ENCODE peak calls at places on chromosomes 5 and 9, in ten cellular contexts. X is IMR-90, B is stomach, Q is HCT116, R is prostate gland, U is NB4, Z is thyroid gland, K is lower leg skin, F is right lobe of liver, D is uterus. J is an unnamed sample.

GRCh38 chr5:61640631-61641030 is 308.6 kb downstream of the ZSWIM6 start:
- DNase-seq in X (no peak), B (no peak), Q (no peak), R (no peak), U (no peak), Z (peak), K (no peak), F (no peak), D (no peak), J (no peak)

GRCh38 chr5:54515634-54516033 is 1.9 kb upstream of the SNX18 start:
- DNase-seq in X (no peak), B (no peak), Q (no peak), R (no peak), U (no peak), Z (no peak), K (no peak), F (no peak), D (no peak), J (no peak)

GRCh38 chr5:93330506-93330905 is 250.5 kb downstream of the NR2F1-AS1 start:
- DNase-seq in X (peak), B (no peak), Q (no peak), R (no peak), U (no peak), Z (no peak), K (no peak), F (no peak), D (no peak), J (no peak)

GRCh38 chr9:134800791-134801339 is 79.7 kb upstream of the FCN2 start:
- DNase-seq in X (no peak), B (no peak), Q (no peak), R (no peak), U (no peak), Z (no peak), K (no peak), F (no peak), D (peak), J (no peak)

GRCh38 chr5:72653586-72653985 is 146.4 kb upstream of the ZNF366 start:
- DNase-seq in X (no peak), B (no peak), Q (no peak), R (no peak), U (no peak), Z (no peak), K (no peak), F (no peak), D (no peak), J (no peak)

GRCh38 chr9:92954078-92954861 is 6.9 kb downstream of the FGD3 start:
- DNase-seq in X (no peak), B (peak), Q (peak), R (peak), U (peak), Z (peak), K (peak), F (no peak), D (peak), J (no peak)

GRCh38 chr9:27212191-27212590 is 84.8 kb downstream of the EQTN start:
- DNase-seq in X (peak), B (no peak), Q (no peak), R (no peak), U (no peak), Z (no peak), K (no peak), F (no peak), D (no peak), J (no peak)

GRCh38 chr5:142902188-142902965 is 132.2 kb downstream of the ARHGAP26 start:
- DNase-seq in X (no peak), B (no peak), Q (no peak), R (no peak), U (peak), Z (no peak), K (no peak), F (no peak), D (no peak), J (no peak)

GRCh38 chr9:133169102-133169501 is 5.4 kb upstream of the GBGT1 start:
- DNase-seq in X (no peak), B (no peak), Q (no peak), R (no peak), U (no peak), Z (no peak), K (no peak), F (no peak), D (no peak), J (no peak)

GRCh38 chr5:39283231-39283818 is 64.0 kb upstream of the FYB1 start:
- DNase-seq in X (peak), B (no peak), Q (peak), R (peak), U (peak), Z (peak), K (peak), F (no peak), D (peak), J (peak)

GRCh38 chr5:149049371-149049781 is 13.5 kb downstream of the SH3TC2 start:
- DNase-seq in X (no peak), B (no peak), Q (no peak), R (no peak), U (no peak), Z (no peak), K (no peak), F (no peak), D (no peak), J (peak)

GRCh38 chr5:132419517-132420468 is 50.3 kb downstream of the SLC22A5 start:
- DNase-seq in X (peak), B (peak), Q (peak), R (peak), U (peak), Z (peak), K (no peak), F (peak), D (peak), J (peak)

GRCh38 chr9:26175264-26175663 is 497.0 kb upstream of the TUSC1 start:
- DNase-seq in X (no peak), B (no peak), Q (no peak), R (no peak), U (no peak), Z (no peak), K (no peak), F (no peak), D (no peak), J (no peak)

GRCh38 chr5:143418140-143418866 is 14.8 kb upstream of the NR3C1 start:
- DNase-seq in X (no peak), B (no peak), Q (no peak), R (peak), U (no peak), Z (no peak), K (no peak), F (no peak), D (no peak), J (no peak)

GRCh38 chr9:131302244-131303075 is 12.9 kb downstream of the PLPP7 start:
- DNase-seq in X (no peak), B (no peak), Q (no peak), R (no peak), U (peak), Z (no peak), K (no peak), F (no peak), D (no peak), J (no peak)

GRCh38 chr9:33189331-33189731 is 22.2 kb upstream of the B4GALT1 start:
- DNase-seq in X (no peak), B (no peak), Q (no peak), R (no peak), U (no peak), Z (no peak), K (no peak), F (no peak), D (no peak), J (no peak)

GRCh38 chr5:43947870-43948269 is 344.9 kb downstream of the NNT start:
- DNase-seq in X (no peak), B (no peak), Q (no peak), R (no peak), U (no peak), Z (no peak), K (peak), F (no peak), D (no peak), J (no peak)

GRCh38 chr9:77598510-77598909 is 49.6 kb downstream of the GNA14 start:
- DNase-seq in X (peak), B (no peak), Q (no peak), R (no peak), U (no peak), Z (peak), K (no peak), F (no peak), D (peak), J (no peak)

GRCh38 chr9:74205071-74205470 is 292.1 kb upstream of the RORB start:
- DNase-seq in X (no peak), B (no peak), Q (no peak), R (no peak), U (no peak), Z (no peak), K (no peak), F (no peak), D (no peak), J (no peak)

GRCh38 chr5:140175367-140176027 is 509 bp downstream of the CYSTM1 start:
- DNase-seq in X (peak), B (peak), Q (no peak), R (peak), U (peak), Z (peak), K (peak), F (peak), D (peak), J (peak)
- TF ChIP-seq POLR2A in X (peak), B (no peak), Q (no peak), R (peak), U (no peak), Z (no peak), K (no peak), F (no peak), D (no peak), J (peak)

GRCh38 chr9:137435980-137436760 is 5.0 kb downstream of the ENTPD8 start:
- DNase-seq in X (peak), B (peak), Q (peak), R (peak), U (peak), Z (peak), K (no peak), F (peak), D (peak), J (no peak)
- TF ChIP-seq POLR2A in X (no peak), B (no peak), Q (peak), R (no peak), U (no peak), Z (no peak), K (no peak), F (no peak), D (peak), J (no peak)

GRCh38 chr9:98008764-98009163 is 25.6 kb downstream of the ANP32B start:
- DNase-seq in X (no peak), B (no peak), Q (no peak), R (no peak), U (no peak), Z (no peak), K (no peak), F (no peak), D (no peak), J (no peak)

GRCh38 chr9:98009926-98010325 is 26.8 kb downstream of the ANP32B start:
- DNase-seq in X (peak), B (no peak), Q (no peak), R (no peak), U (no peak), Z (peak), K (no peak), F (no peak), D (peak), J (peak)

GRCh38 chr9:98009437-98009836 is 26.3 kb downstream of the ANP32B start:
- DNase-seq in X (no peak), B (no peak), Q (no peak), R (no peak), U (no peak), Z (no peak), K (no peak), F (no peak), D (no peak), J (peak)

GRCh38 chr9:98011122-98011521 is 28.0 kb downstream of the ANP32B start:
- DNase-seq in X (no peak), B (no peak), Q (no peak), R (no peak), U (no peak), Z (no peak), K (no peak), F (no peak), D (no peak), J (no peak)

GRCh38 chr9:98010450-98010849 is 27.3 kb downstream of the ANP32B start:
- DNase-seq in X (peak), B (no peak), Q (no peak), R (no peak), U (no peak), Z (peak), K (no peak), F (no peak), D (no peak), J (peak)
- TF ChIP-seq POLR2A in X (no peak), B (no peak), Q (no peak), R (no peak), U (no peak), Z (no peak), K (no peak), F (no peak), D (no peak), J (no peak)

GRCh38 chr5:114416254-114416653 is 54.4 kb downstream of the KCNN2 start:
- DNase-seq in X (no peak), B (no peak), Q (no peak), R (no peak), U (peak), Z (no peak), K (no peak), F (no peak), D (no peak), J (no peak)
- TF ChIP-seq POLR2A in X (no peak), B (no peak), Q (no peak), R (no peak), U (no peak), Z (no peak), K (no peak), F (no peak), D (no peak), J (no peak)

DNA sequence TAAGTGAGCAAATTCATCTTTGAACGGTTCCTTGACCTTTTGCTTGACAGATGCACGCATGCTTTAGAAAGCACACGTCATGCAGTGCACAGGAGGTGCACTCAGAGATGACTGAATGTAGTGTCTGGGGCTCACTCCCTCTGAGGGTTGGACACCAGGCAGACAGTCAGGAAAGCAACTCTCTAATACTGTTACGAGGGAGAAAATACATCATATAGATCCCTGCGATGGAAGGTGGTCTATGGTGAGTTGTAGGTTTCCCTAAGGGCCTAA is 16.5 kb upstream of the PHF19 start:
- DNase-seq in X (peak), B (no peak), Q (no peak), R (no peak), U (no peak), Z (no peak), K (no peak), F (no peak), D (no peak), J (no peak)
- TF ChIP-seq POLR2A in X (no peak), B (no peak), Q (no peak), R (no peak), U (no peak), Z (no peak), K (no peak), F (no peak), D (no peak), J (no peak)

DNA sequence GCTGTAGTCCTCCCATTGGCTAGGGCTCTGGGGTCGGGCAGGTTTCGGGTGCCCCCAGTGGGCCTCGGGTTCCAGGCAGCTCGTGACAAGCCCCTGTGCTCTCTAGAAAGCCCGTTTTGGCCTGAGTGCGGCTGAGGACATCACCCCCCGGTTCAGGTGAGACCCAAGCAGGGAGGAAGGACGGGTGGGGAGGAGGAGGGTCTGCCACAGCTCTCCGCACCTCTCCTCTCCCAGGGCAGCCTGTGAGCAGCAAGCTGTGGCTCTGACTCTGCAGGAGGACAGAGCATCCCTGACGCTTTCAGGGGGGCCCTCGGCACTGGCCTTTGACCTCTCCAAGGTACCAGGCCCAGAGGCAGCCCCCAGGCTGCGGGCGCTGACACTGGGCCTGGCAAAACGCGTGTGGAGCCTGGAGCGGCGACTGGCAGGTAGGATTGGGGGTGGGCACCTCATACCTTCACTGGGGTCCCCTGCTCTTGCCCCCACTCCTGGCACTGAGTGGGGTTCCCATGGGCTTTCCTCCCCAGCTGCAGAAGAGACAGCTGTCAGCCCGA is 672 bp downstream of the PAXX start:
- DNase-seq in X (no peak), B (no peak), Q (no peak), R (no peak), U (no peak), Z (no peak), K (no peak), F (no peak), D (no peak), J (no peak)
- TF ChIP-seq POLR2A in X (no peak), B (no peak), Q (no peak), R (no peak), U (no peak), Z (no peak), K (no peak), F (no peak), D (no peak), J (no peak)

DNA sequence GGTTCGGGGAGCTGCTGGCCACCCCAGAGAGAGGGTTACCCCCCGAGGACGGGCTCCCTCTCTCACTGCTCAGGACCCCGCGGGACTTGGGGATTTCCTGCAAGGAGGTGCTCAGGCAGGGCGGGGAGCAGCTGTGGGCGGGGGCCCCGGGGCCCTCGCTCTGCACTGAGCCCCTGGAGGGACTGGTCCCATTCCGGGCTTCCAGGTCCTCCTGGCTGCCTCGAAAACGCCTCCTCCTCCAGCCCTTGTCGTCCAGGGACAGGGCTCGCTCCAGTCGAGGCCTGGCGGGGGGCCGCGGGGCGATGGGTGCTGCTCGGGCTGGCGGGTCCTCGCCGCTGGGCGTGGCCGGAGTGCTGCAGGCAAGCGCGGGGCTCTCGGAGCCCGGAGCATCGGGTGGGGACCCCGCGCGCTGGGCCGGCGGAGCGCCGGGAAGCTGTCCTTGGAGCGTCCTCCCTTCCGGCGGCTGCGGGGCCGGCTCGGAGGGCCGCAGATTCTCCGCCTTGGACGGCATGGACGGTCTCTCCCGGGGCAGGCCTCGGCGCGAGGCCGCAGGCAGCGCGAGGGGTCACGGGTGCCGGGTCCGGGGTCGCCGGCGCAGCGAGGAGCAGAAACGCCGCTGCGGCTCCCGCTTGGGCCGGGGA is 616 bp downstream of the INPP5E start:
- DNase-seq in X (peak), B (no peak), Q (no peak), R (no peak), U (peak), Z (peak), K (no peak), F (peak), D (no peak), J (peak)
- TF ChIP-seq POLR2A in X (no peak), B (no peak), Q (no peak), R (no peak), U (no peak), Z (no peak), K (no peak), F (no peak), D (no peak), J (no peak)

GRCh38 chr5:57491369-57491965 is 8.9 kb upstream of the ACTBL2 start:
- DNase-seq in X (no peak), B (no peak), Q (no peak), R (no peak), U (no peak), Z (no peak), K (no peak), F (no peak), D (no peak), J (no peak)
- TF ChIP-seq POLR2A in X (no peak), B (no peak), Q (no peak), R (no peak), U (no peak), Z (no peak), K (no peak), F (no peak), D (no peak), J (no peak)

GRCh38 chr5:139389701-139390638 is at the start of gene MZB1:
- DNase-seq in X (no peak), B (no peak), Q (no peak), R (no peak), U (peak), Z (no peak), K (no peak), F (no peak), D (no peak), J (no peak)

GRCh38 chr5:139392678-139393496 is 2.0 kb downstream of the PROB1 start:
- DNase-seq in X (no peak), B (peak), Q (peak), R (peak), U (peak), Z (peak), K (no peak), F (peak), D (no peak), J (peak)

GRCh38 chr5:139392324-139392677 is 2.6 kb upstream of the MZB1 start:
- DNase-seq in X (no peak), B (no peak), Q (no peak), R (no peak), U (no peak), Z (no peak), K (no peak), F (no peak), D (no peak), J (no peak)

GRCh38 chr5:139390639-139391569 is 1.2 kb upstream of the MZB1 start:
- DNase-seq in X (no peak), B (no peak), Q (no peak), R (no peak), U (no peak), Z (no peak), K (no peak), F (no peak), D (no peak), J (no peak)

GRCh38 chr5:139391570-139392323 is 2.0 kb upstream of the MZB1 start:
- DNase-seq in X (peak), B (no peak), Q (no peak), R (no peak), U (peak), Z (no peak), K (no peak), F (no peak), D (no peak), J (no peak)
- TF ChIP-seq POLR2A in X (no peak), B (no peak), Q (no peak), R (no peak), U (peak), Z (no peak), K (no peak), F (no peak), D (no peak), J (no peak)

GRCh38 chr9:89372230-89372816 is 54.0 kb downstream of the SECISBP2 start:
- DNase-seq in X (no peak), B (no peak), Q (no peak), R (no peak), U (peak), Z (no peak), K (no peak), F (no peak), D (no peak), J (no peak)
- TF ChIP-seq POLR2A in X (no peak), B (no peak), Q (no peak), R (no peak), U (no peak), Z (no peak), K (no peak), F (no peak), D (no peak), J (no peak)

J was measured in erythroblast.